ENCODE peak calls at places on chromosomes 12 and 14, in four cellular contexts. Q is A549, V is right lobe of liver, E is IMR-90. T is an unnamed sample.

GRCh38 chr12:65881965-65882413 is 57.7 kb downstream of the HMGA2 start:
- DNase-seq in Q (no peak), E (peak; percentile 38), V (peak; percentile 30), T (peak; percentile 81)

GRCh38 chr14:87148655-87149054 is 844.3 kb downstream of the GALC start:
- DNase-seq in E (no peak), V (no peak), Q (no peak), T (no peak)

GRCh38 chr12:116188581-116188980 is 88.9 kb downstream of the MED13L start:
- DNase-seq in V (no peak), E (no peak), Q (no peak), T (no peak)

GRCh38 chr14:92718659-92719058 is 29.8 kb downstream of the LGMN start:
- DNase-seq in Q (no peak), E (peak; percentile 37), V (no peak), T (no peak)

GRCh38 chr12:103560604-103561101 is 26.4 kb upstream of the STAB2 start:
- DNase-seq in Q (peak; percentile 89), V (no peak), E (peak; percentile 98), T (no peak)

GRCh38 chr14:67765192-67765834 is 51.1 kb downstream of the ZFYVE26 start:
- DNase-seq in E (no peak), V (no peak), Q (no peak), T (no peak)

GRCh38 chr12:118259079-118259478 is 113.6 kb downstream of the TAOK3 start:
- DNase-seq in Q (no peak), V (no peak), E (peak; percentile 25), T (no peak)

GRCh38 chr14:90757452-90757851 is 58.8 kb downstream of the TTC7B start:
- DNase-seq in V (no peak), E (no peak), Q (no peak), T (no peak)

GRCh38 chr14:101198398-101199027 is 295.0 kb upstream of the RTL1 start:
- DNase-seq in E (no peak), Q (no peak), V (no peak), T (no peak)

GRCh38 chr14:91164676-91165075 is 50.8 kb downstream of the DGLUCY start:
- DNase-seq in E (no peak), Q (no peak), V (peak; percentile 81), T (no peak)

GRCh38 chr12:67804168-67804567 is 155.6 kb downstream of the DYRK2 start:
- DNase-seq in V (no peak), Q (no peak), E (no peak), T (no peak)

GRCh38 chr14:22623047-22623446 is 21.1 kb downstream of the OR6J1 start:
- DNase-seq in Q (no peak), V (no peak), E (no peak), T (no peak)

GRCh38 chr14:99862111-99862510 is 68.9 kb downstream of the EML1 start:
- DNase-seq in V (no peak), Q (no peak), E (peak; percentile 77), T (no peak)

GRCh38 chr12:22287776-22288621 is 46.5 kb downstream of the ST8SIA1 start:
- DNase-seq in V (no peak), Q (no peak), E (peak; percentile 70), T (no peak)

GRCh38 chr12:46237381-46238045 is 31.3 kb downstream of the SLC38A1 start:
- DNase-seq in V (no peak), Q (no peak), E (no peak), T (no peak)

DNA sequence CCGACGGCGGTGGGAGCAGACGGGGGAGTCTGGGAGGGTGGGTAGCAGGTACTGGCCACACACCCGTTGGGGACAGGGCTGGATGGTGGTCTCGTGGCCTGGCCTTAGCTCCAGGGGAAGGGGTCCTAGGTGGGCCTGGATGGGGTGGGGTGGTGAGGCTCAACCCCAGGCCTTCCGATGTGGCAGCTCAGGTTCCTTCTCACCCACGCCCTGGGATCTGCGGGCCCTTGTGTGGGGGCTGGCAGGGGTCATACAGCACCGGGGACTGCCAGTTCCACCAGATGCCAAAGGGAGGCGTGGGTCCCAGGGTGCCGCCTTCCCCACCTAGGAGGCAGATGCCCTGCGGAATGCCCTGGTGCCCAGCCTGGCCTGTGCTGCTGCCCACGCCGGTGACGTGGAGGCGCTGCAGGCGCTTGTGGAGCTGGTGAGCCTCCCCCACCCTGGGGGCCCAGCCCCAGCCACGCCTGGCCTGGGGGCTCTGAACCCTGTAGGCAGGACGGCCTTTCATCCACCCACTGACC is 21.0 kb downstream of the ASPG start:
- DNase-seq in E (no peak), Q (no peak), V (peak; percentile 14), T (peak; percentile 16)
- H3K4me3 ChIP-seq in E (no peak overlapping the region), Q (no peak overlapping the region), V (no peak overlapping the region), T (no peak overlapping the region)

DNA sequence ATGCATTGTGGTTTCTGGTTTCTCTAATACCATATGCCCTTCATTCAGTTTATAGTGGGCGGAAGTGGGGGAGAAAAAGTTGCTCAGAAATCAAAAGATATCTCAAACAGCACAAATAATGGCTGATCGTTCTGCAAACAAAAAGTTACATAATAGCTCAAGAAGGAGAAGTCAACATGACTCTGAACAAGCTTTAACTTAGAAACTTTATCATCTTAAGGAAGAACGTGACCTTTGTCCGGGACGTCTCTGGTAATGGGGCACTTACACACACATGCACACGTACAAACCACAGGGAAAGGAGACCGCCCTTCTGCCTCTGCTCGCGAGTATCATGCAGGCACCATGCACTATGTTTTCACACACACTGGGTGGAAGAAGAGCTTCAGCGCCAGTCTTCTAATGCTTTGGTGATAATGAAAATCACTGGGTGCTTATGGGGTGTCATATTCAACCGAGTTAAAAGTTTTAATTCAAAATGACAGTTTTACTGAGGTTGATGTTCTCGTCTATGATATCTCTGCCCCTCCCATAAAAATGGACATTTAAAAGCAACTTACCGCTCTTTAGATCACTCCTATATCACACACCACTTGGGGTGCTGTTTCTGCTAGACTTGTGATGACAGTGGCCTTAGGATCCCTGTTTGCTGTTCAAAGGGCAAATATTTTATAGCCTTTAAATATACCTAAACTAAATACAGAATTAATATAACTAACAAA is 4.7 kb downstream of the FOS start:
- DNase-seq in Q (no peak), E (peak; percentile 77), V (no peak), T (no peak)
- TF ChIP-seq POLR2A in Q (no peak), E (peak; percentile 90), V (no peak), T (peak; percentile 22)

GRCh38 chr14:85316701-85317100 is 213.2 kb upstream of the FLRT2 start:
- DNase-seq in Q (no peak), E (peak; percentile 15), V (no peak), T (no peak)

GRCh38 chr14:85319101-85319500 is 210.8 kb upstream of the FLRT2 start:
- DNase-seq in Q (no peak), V (no peak), E (no peak), T (no peak)

GRCh38 chr14:85315891-85316290 is 214.1 kb upstream of the FLRT2 start:
- DNase-seq in E (no peak), V (no peak), Q (no peak), T (no peak)

GRCh38 chr14:85317491-85318021 is 212.4 kb upstream of the FLRT2 start:
- DNase-seq in E (peak; percentile 26), Q (no peak), V (no peak), T (no peak)

GRCh38 chr14:85319998-85320397 is 209.9 kb upstream of the FLRT2 start:
- DNase-seq in V (no peak), E (peak; percentile 73), Q (no peak), T (no peak)
- H3K4me3 ChIP-seq in V (no peak overlapping the region), E (no peak overlapping the region), Q (no peak overlapping the region), T (no peak overlapping the region)

GRCh38 chr12:52949413-52950331 is 754 bp downstream of the KRT18 start:
- DNase-seq in Q (peak; percentile 87), E (peak; percentile 95), V (peak; percentile 48), T (no peak)
- TF ChIP-seq POLR2A in Q (peak; percentile 49), E (peak; percentile 65), V (peak; percentile 71), T (no peak)

T was measured in ovary.